ENCODE peak calls at places on chromosome 10, in six cellular contexts. N is HEK293T, D is A549, F is K562, Q is GM12878, R is HepG2. Z is an unnamed sample.
A peak's percentile ranks its signal among the peaks of the same experiment; 100 is the strongest.

GRCh38 chr10:118725784-118726507 is 28.8 kb downstream of the CACUL1 start:
- DNase-seq in R (no peak), F (no peak), N (no peak), D (no peak), Q (no peak), Z (peak; percentile 59)

GRCh38 chr10:116211682-116212081 is 61.3 kb downstream of the GFRA1 start:
- DNase-seq in R (no peak), F (no peak), Q (no peak), D (no peak), N (no peak), Z (peak; percentile 91)

GRCh38 chr10:71217266-71218045 is 5.1 kb downstream of the UNC5B start:
- DNase-seq in D (no peak), F (no peak), N (peak; percentile 41), Q (no peak), R (no peak), Z (no peak)

GRCh38 chr10:128150045-128150493 is 23.8 kb upstream of the MKI67 start:
- DNase-seq in D (peak; percentile 81), Q (no peak), R (no peak), N (peak; percentile 94), F (peak; percentile 80), Z (peak; percentile 51)

GRCh38 chr10:75484717-75485116 is 53.3 kb downstream of the LRMDA start:
- DNase-seq in N (no peak), F (no peak), D (no peak), Q (no peak), R (no peak), Z (no peak)

GRCh38 chr10:30819306-30820190 is 190.0 kb upstream of the LYZL2 start:
- DNase-seq in N (no peak), D (no peak), R (no peak), Q (no peak), F (no peak), Z (peak; percentile 88)

GRCh38 chr10:129924375-129925085 is 39.5 kb downstream of the EBF3 start:
- DNase-seq in D (no peak), N (no peak), R (no peak), Q (no peak), F (no peak), Z (no peak)

GRCh38 chr10:21100190-21100589 is 203.1 kb upstream of the NEBL start:
- DNase-seq in D (no peak), F (no peak), N (no peak), Q (no peak), R (no peak), Z (no peak)

GRCh38 chr10:89516149-89516832 is 19.1 kb downstream of the SLC16A12 start:
- DNase-seq in F (peak; percentile 3), R (no peak), Q (no peak), D (no peak), N (no peak), Z (peak; percentile 98)

GRCh38 chr10:78954009-78954297 is 114.8 kb upstream of the ZMIZ1 start:
- DNase-seq in D (no peak), N (no peak), Q (no peak), R (no peak), F (no peak), Z (no peak)

GRCh38 chr10:15313844-15314243 is 57.2 kb downstream of the FAM171A1 start:
- DNase-seq in R (no peak), F (peak; percentile 88), D (no peak), Q (no peak), N (no peak), Z (no peak)

GRCh38 chr10:92384741-92385140 is 93.8 kb downstream of the MARCHF5 start:
- DNase-seq in R (no peak), N (no peak), D (no peak), Q (no peak), F (no peak), Z (no peak)

GRCh38 chr10:4947635-4948596 is 15.3 kb upstream of the AKR1C1 start:
- DNase-seq in R (peak; percentile 100), Q (no peak), D (peak; percentile 92), N (no peak), F (no peak), Z (peak; percentile 97)

GRCh38 chr10:127190427-127190826 is 6.0 kb downstream of the INSYN2A start:
- DNase-seq in D (no peak), Q (no peak), R (no peak), N (no peak), F (no peak), Z (no peak)

GRCh38 chr10:29329420-29329819 is 40.5 kb downstream of the LYZL1 start:
- DNase-seq in Q (no peak), N (no peak), D (no peak), R (peak; percentile 54), F (no peak), Z (peak; percentile 20)

GRCh38 chr10:22758862-22759261 is 44.5 kb upstream of the PIP4K2A start:
- DNase-seq in D (no peak), F (no peak), R (no peak), N (no peak), Q (no peak), Z (no peak)

GRCh38 chr10:17951868-17952371 is at the start of gene SLC39A12:
- DNase-seq in Q (no peak), D (no peak), R (no peak), F (no peak), N (no peak), Z (peak; percentile 86)

GRCh38 chr10:75643405-75643804 is 212.0 kb downstream of the LRMDA start:
- DNase-seq in Q (no peak), D (no peak), N (no peak), F (no peak), R (no peak), Z (no peak)

GRCh38 chr10:3339531-3339950 is 167.0 kb upstream of the PITRM1 start:
- DNase-seq in F (no peak), R (no peak), Q (no peak), D (no peak), N (no peak), Z (peak; percentile 48)

GRCh38 chr10:119650692-119651513 is at the start of gene BAG3:
- DNase-seq in N (peak; percentile 92), Q (no peak), D (peak; percentile 80), F (peak; percentile 90), R (peak; percentile 69), Z (peak; percentile 92)

GRCh38 chr10:104406715-104407517 is 53.3 kb downstream of the CFAP58 start:
- DNase-seq in Q (no peak), F (peak; percentile 25), R (peak; percentile 17), D (peak; percentile 11), N (peak; percentile 27), Z (peak; percentile 50)

GRCh38 chr10:18822156-18822555 is 162.9 kb downstream of the ARL5B start:
- DNase-seq in F (peak; percentile 30), Q (no peak), N (peak; percentile 11), D (no peak), R (peak; percentile 1), Z (peak; percentile 43)

GRCh38 chr10:111076682-111077661 is at the start of gene ADRA2A:
- DNase-seq in R (no peak), D (peak; percentile 30), N (peak; percentile 81), F (no peak), Q (no peak), Z (peak; percentile 15)

GRCh38 chr10:97795886-97796285 is 24.1 kb upstream of the SFRP5 start:
- DNase-seq in Q (no peak), F (no peak), R (no peak), D (no peak), N (no peak), Z (no peak)

DNA sequence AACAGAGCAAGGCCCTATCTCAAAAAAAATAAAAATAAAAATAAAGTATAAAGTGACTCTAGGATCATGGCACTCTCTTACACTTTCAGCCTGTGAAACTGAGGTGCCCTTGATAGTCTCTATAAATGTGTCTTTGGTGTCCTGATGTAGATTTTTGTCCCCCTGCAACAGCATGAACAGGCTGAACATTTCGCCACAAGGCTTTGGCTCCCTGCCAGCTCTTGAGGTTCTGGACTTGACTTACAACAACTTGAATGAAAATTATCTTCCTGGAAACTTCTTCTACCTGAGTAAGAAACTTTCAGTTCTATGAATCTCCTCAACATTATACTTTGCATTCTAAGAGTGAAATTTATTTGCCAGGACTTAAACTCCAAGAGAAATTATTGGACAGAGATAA is 48.1 kb upstream of the BMS1 start:
- DNase-seq in R (no peak), Q (no peak), N (no peak), D (no peak), F (peak; percentile 67), Z (no peak)
- TF ChIP-seq BHLHE40 in R (no peak), Q (no peak), N (no peak), D (no peak), F (no peak), Z (no peak)

GRCh38 chr10:13395540-13395939 is 47.4 kb upstream of the SEPHS1 start:
- DNase-seq in R (no peak), N (no peak), F (no peak), Q (no peak), D (no peak), Z (no peak)
- TF ChIP-seq BHLHE40 in R (no peak), N (no peak), F (no peak), Q (no peak), D (no peak), Z (no peak)

DNA sequence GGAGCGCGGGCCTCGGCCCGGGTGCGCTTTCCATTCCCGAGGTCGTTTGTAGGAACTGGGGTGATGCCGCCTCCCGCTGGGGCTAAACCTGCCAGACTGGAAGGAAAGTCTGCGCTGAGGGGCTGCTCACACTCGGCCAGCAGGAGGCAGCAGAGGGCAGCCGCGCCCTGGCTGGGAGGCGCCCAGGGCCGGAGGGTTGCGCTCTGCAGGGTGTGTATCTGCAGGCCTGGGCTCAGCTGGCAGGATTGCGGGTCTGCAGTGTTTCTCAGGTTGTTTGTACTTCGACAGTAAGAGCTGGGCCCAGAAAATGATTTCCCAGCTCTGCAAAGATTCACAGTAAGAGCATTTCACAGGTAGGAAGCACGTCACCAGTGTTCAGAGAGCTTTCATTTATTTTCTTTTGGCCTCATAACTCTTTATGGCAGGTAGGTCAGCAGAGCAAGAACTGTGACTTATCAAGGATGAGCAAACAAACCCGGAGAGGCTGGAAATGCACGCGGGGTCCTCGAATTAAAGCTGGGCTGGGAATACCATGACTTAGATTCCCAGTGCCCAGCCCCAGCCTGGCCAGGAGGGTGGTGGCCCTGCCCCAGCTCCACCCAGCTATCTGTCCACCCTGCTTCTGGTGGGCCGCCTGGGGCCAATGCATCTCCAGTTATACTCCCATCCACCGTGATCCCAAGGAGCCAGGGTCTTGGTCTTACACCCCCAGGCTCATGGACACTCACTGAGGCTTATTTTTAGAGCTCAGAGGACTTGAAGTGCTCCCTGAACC is 15.2 kb upstream of the PPP2R2D start:
- DNase-seq in R (peak; percentile 53), F (peak; percentile 84), N (peak; percentile 91), Q (no peak), D (peak; percentile 84), Z (peak; percentile 39)
- TF ChIP-seq BHLHE40 in R (no peak), F (peak; percentile 24), N (no peak), Q (no peak), D (no peak), Z (no peak)

GRCh38 chr10:59557052-59557451 is 152.6 kb downstream of the SLC16A9 start:
- DNase-seq in D (no peak), N (peak; percentile 16), R (no peak), F (no peak), Q (no peak), Z (no peak)
- TF ChIP-seq BHLHE40 in D (no peak), N (no peak), R (no peak), F (no peak), Q (no peak), Z (no peak)

GRCh38 chr10:132407846-132408278 is 10.9 kb downstream of the PWWP2B start:
- DNase-seq in D (no peak), R (no peak), N (no peak), Q (no peak), F (no peak), Z (peak; percentile 29)
- TF ChIP-seq BHLHE40 in D (no peak), R (no peak), N (no peak), Q (no peak), F (no peak), Z (no peak)

Z was measured in IMR-90.